ENCODE peak calls at places on chromosome 21, in six cellular contexts. U is upper lobe of left lung, H is aorta, X is fibroblast of lung, S is tibial nerve, E is PC-3. I is an unnamed sample. For H3K36me3, the result is how much of the 10 kb centered on the place peaks cover.

GRCh38 chr21:41366522-41367151 is 4.8 kb downstream of the MX2 start:
- DNase-seq in U (no peak), H (peak), X (peak), S (no peak), E (peak), I (peak)

GRCh38 chr21:33373451-33373850 is 29.8 kb upstream of the IFNGR2 start:
- DNase-seq in U (no peak), H (no peak), X (no peak), S (no peak), E (peak), I (no peak)

GRCh38 chr21:45404726-45405270 is at the start of gene COL18A1:
- DNase-seq in U (peak), H (peak), X (peak), S (no peak), E (peak), I (no peak)

GRCh38 chr21:45994738-45995685 is 13.4 kb downstream of the COL6A1 start:
- DNase-seq in U (peak), H (peak), X (no peak), S (peak), E (no peak), I (no peak)

GRCh38 chr21:44017601-44018000 is 5.5 kb downstream of the TRAPPC10 start:
- DNase-seq in U (no peak), H (no peak), X (no peak), S (no peak), E (no peak), I (no peak)

GRCh38 chr21:46229133-46229922 is 754 bp upstream of the LSS start:
- DNase-seq in U (peak), H (no peak), X (no peak), S (no peak), E (peak), I (peak)

GRCh38 chr21:40051801-40052200 is 184.6 kb downstream of the PCP4 start:
- DNase-seq in U (no peak), H (no peak), X (no peak), S (no peak), E (no peak), I (no peak)

GRCh38 chr21:41133896-41134522 is 34.0 kb upstream of the BACE2 start:
- DNase-seq in U (no peak), H (no peak), X (peak), S (no peak), E (peak), I (peak)

GRCh38 chr21:15224346-15225086 is 159.7 kb upstream of the NRIP1 start:
- DNase-seq in U (no peak), H (no peak), X (peak), S (no peak), E (peak), I (no peak)

GRCh38 chr21:45074818-45075605 is 632 bp downstream of the ADARB1 start:
- DNase-seq in U (peak), H (peak), X (no peak), S (no peak), E (peak), I (peak)

GRCh38 chr21:35855463-35855862 is 204.9 kb downstream of the SETD4 start:
- DNase-seq in U (no peak), H (no peak), X (no peak), S (no peak), E (peak), I (no peak)

GRCh38 chr21:36551731-36552457 is 72.0 kb upstream of the CLDN14 start:
- DNase-seq in U (no peak), H (no peak), X (peak), S (no peak), E (no peak), I (no peak)

GRCh38 chr21:15592271-15592860 is 137.4 kb upstream of the USP25 start:
- DNase-seq in U (no peak), H (no peak), X (peak), S (no peak), E (peak), I (peak)

GRCh38 chr21:45507888-45508508 is 34.2 kb downstream of the SLC19A1 start:
- DNase-seq in U (no peak), H (peak), X (no peak), S (no peak), E (no peak), I (no peak)

GRCh38 chr21:33115586-33116541 is 45.9 kb downstream of the OLIG1 start:
- DNase-seq in U (no peak), H (peak), X (no peak), S (no peak), E (no peak), I (no peak)

GRCh38 chr21:37339527-37339889 is 27.1 kb upstream of the DYRK1A start:
- DNase-seq in U (no peak), H (no peak), X (peak), S (no peak), E (no peak), I (no peak)

DNA sequence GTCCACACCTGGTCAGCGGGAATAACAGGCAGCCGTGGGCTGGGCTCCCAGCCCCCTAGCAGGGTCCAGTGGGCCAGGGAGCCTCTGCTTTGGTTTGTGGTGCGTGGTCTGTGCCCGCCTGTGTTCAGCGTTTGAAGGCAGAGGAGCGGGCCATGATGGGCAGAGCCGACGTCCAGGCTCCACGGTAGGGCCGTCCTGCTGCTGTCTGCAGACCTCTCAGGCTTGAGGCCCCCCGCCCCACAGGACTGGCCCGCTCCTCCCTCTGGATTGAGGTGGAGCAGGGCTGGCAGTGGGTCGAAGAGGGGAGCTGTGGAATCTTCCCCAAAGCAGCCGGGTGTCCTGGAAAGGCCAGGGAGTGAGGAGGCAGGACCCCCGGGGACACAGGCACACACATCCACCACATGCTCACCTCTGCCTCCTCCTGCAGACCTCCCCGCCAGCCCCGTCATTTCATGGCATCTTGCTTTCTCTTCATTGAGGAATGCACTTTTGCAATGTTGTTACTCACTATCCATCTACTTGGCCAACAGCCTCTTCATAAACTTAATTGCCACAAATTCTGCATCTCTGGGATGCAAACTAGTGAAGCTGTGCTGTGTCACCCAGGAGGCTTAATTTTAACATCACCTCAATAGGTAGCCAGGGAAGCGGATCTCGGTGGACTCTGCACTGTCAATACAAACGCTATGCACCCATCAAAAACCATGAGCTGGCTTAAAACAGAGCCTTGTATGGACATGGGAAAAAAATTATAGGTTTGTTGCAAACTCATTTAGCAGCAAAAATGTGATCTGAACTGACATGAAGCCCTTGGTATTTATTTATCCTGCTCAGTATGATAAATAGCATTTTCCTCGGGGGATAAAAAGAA is 85.9 kb downstream of the PDE9A start:
- DNase-seq in U (peak), H (no peak), X (no peak), S (no peak), E (no peak), I (no peak)
- H3K36me3 ChIP-seq in U (under half), H (under half), X (under half), S (under half), E (under half), I (under half)

GRCh38 chr21:31545036-31545435 is 114.5 kb upstream of the SOD1 start:
- DNase-seq in U (no peak), H (peak), X (no peak), S (no peak), E (no peak), I (no peak)
- H3K27ac ChIP-seq in U (no peak), H (no peak), X (no peak), S (no peak), E (no peak), I (no peak)

GRCh38 chr21:25569084-25569483 is 38.2 kb downstream of the MRPL39 start:
- DNase-seq in U (no peak), H (no peak), X (peak), S (no peak), E (no peak), I (no peak)

GRCh38 chr21:25573409-25574206 is 33.7 kb downstream of the MRPL39 start:
- DNase-seq in U (no peak), H (no peak), X (peak), S (no peak), E (peak), I (peak)

GRCh38 chr21:25571726-25572121 is 35.6 kb downstream of the MRPL39 start:
- DNase-seq in U (no peak), H (no peak), X (no peak), S (no peak), E (no peak), I (no peak)

GRCh38 chr21:25569711-25570110 is 37.6 kb downstream of the MRPL39 start:
- DNase-seq in U (no peak), H (no peak), X (no peak), S (no peak), E (no peak), I (no peak)

GRCh38 chr21:25572895-25573310 is 34.4 kb downstream of the MRPL39 start:
- DNase-seq in U (no peak), H (no peak), X (peak), S (no peak), E (peak), I (no peak)
- H3K36me3 ChIP-seq in U (under half), H (under half), X (under half), S (under half), E (under half), I (under half)

GRCh38 chr21:38376693-38377092 is 119.9 kb downstream of the KCNJ15 start:
- DNase-seq in U (no peak), H (peak), X (no peak), S (no peak), E (no peak), I (no peak)
- H3K27ac ChIP-seq in U (peak), H (peak), X (no peak), S (no peak), E (no peak), I (no peak)